ENCODE peak calls at places on chromosomes 11 and 22, in four cellular contexts. K is COR-L47; D is stimulated activated CD4-positive, alpha-beta T cell treated with anti-CD3 and anti-CD28 coated beads, Interleukin-4, amount 100 ng/mL, for 48 hours; S is AG08396. V is an unnamed sample.
A peak's percentile ranks its signal among the peaks of the same experiment; 100 is the strongest.

GRCh38 chr11:40289370-40289769 is 1170.1 kb downstream of the LRRC4C start:
- DNase-seq in K (no peak), S (no peak), D (no peak), V (no peak)

GRCh38 chr22:49573109-49573765 is 254.4 kb downstream of the BRD1 start:
- DNase-seq in D (no peak), S (no peak), K (no peak), V (no peak)

GRCh38 chr11:57646756-57647303 is 2.9 kb downstream of the YPEL4 start:
- DNase-seq in S (no peak), K (no peak), D (no peak), V (no peak)

GRCh38 chr11:27934830-27935145 is 173.2 kb downstream of the KIF18A start:
- DNase-seq in D (no peak), K (no peak), S (peak; percentile 73), V (no peak)

GRCh38 chr11:121929581-121929980 is 186.4 kb downstream of the BLID start:
- DNase-seq in S (peak; percentile 31), D (no peak), K (no peak), V (peak; percentile 57)

GRCh38 chr11:19793356-19793755 is 80.7 kb downstream of the NAV2 start:
- DNase-seq in K (no peak), D (no peak), S (no peak), V (peak; percentile 48)

GRCh38 chr11:69844396-69844795 is 25.2 kb upstream of the FGF3 start:
- DNase-seq in K (no peak), D (no peak), S (no peak), V (no peak)

GRCh38 chr11:15901046-15901445 is 455.3 kb downstream of the SOX6 start:
- DNase-seq in D (no peak), K (no peak), S (no peak), V (no peak)

GRCh38 chr11:45660717-45661416 is 4.6 kb downstream of the CHST1 start:
- DNase-seq in D (no peak), K (no peak), S (no peak), V (no peak)

GRCh38 chr11:35553831-35554230 is 28.4 kb upstream of the PAMR1 start:
- DNase-seq in S (peak; percentile 50), K (no peak), D (no peak), V (no peak)

GRCh38 chr11:17148536-17148935 is 59.2 kb downstream of the PIK3C2A start:
- DNase-seq in S (no peak), D (no peak), K (no peak), V (no peak)

V was measured in NCI-H2029.